ENCODE peak calls at places on chromosomes 1 and 21, in five cellular contexts. H is upper lobe of right lung, X is psoas muscle, P is endodermal cell, B is dorsolateral prefrontal cortex. V is an unnamed sample. For H3K27me3, the result is how much of the 10 kb centered on the place peaks cover.

GRCh38 chr1:244214009-244214967 is 163.2 kb downstream of the ZBTB18 start:
- DNase-seq in P (peak), X (peak), H (no peak), B (no peak), V (peak)

GRCh38 chr1:183272390-183272801 is 86.3 kb downstream of the LAMC2 start:
- DNase-seq in H (no peak), B (no peak), X (no peak), P (no peak), V (no peak)

GRCh38 chr1:9900142-9901043 is 9.7 kb downstream of the CTNNBIP1 start:
- DNase-seq in H (peak), B (peak), P (no peak), X (peak), V (peak)

GRCh38 chr21:36584980-36585940 is 105.3 kb upstream of the CLDN14 start:
- DNase-seq in P (no peak), X (no peak), H (no peak), B (no peak), V (no peak)

GRCh38 chr1:30336550-30337426 is 386.6 kb downstream of the MATN1 start:
- DNase-seq in H (no peak), B (no peak), X (peak), P (peak), V (no peak)

GRCh38 chr21:46351476-46352155 is 27.7 kb downstream of the PCNT start:
- DNase-seq in X (no peak), B (no peak), H (no peak), P (no peak), V (no peak)

GRCh38 chr1:205298191-205298994 is 23.2 kb downstream of the NUAK2 start:
- DNase-seq in X (no peak), P (peak), H (no peak), B (no peak), V (no peak)

GRCh38 chr1:18608534-18608933 is 22.1 kb upstream of the PAX7 start:
- DNase-seq in B (no peak), H (no peak), X (no peak), P (no peak), V (no peak)

GRCh38 chr1:40665335-40666171 is at the start of gene RIMS3:
- DNase-seq in B (peak), P (peak), H (peak), X (peak), V (peak)

GRCh38 chr1:63917571-63918394 is 144.0 kb downstream of the ROR1 start:
- DNase-seq in B (no peak), H (no peak), X (no peak), P (peak), V (no peak)

GRCh38 chr1:207495816-207496792 is at the start of gene CR1:
- DNase-seq in H (peak), B (no peak), X (peak), P (peak), V (peak)

GRCh38 chr1:165904948-165905347 is 77.5 kb downstream of the UCK2 start:
- DNase-seq in H (no peak), B (no peak), X (no peak), P (no peak), V (no peak)
- H3K4me3 ChIP-seq in H (no peak), B (no peak), X (no peak), P (no peak), V (no peak)

GRCh38 chr1:197557302-197557701 is 218.0 kb downstream of the DENND1B start:
- DNase-seq in H (no peak), P (no peak), B (no peak), X (no peak), V (no peak)

GRCh38 chr1:197561041-197561440 is 214.2 kb downstream of the DENND1B start:
- DNase-seq in X (no peak), B (no peak), P (no peak), H (no peak), V (no peak)

GRCh38 chr1:197559655-197560054 is 215.6 kb downstream of the DENND1B start:
- DNase-seq in P (no peak), X (no peak), B (no peak), H (no peak), V (no peak)

GRCh38 chr1:197553281-197553680 is 222.0 kb downstream of the DENND1B start:
- DNase-seq in X (no peak), H (no peak), P (no peak), B (no peak), V (no peak)

GRCh38 chr1:197559244-197559643 is 216.0 kb downstream of the DENND1B start:
- DNase-seq in B (no peak), H (no peak), X (no peak), P (no peak), V (no peak)
- H3K27me3 ChIP-seq in B (under half), H (under half), X (under half), P (under half), V (under half)

GRCh38 chr1:178581351-178581951 is 68.5 kb downstream of the TEX35 start:
- DNase-seq in X (no peak), P (peak), H (no peak), B (no peak), V (no peak)
- H3K4me3 ChIP-seq in X (no peak), P (no peak), H (no peak), B (no peak), V (no peak)

GRCh38 chr1:153447498-153448170 is 12.8 kb downstream of the S100A7 start:
- DNase-seq in B (no peak), P (no peak), X (no peak), H (no peak), V (no peak)

GRCh38 chr1:153439273-153439672 is 21.2 kb downstream of the S100A7 start:
- DNase-seq in X (no peak), B (no peak), P (no peak), H (no peak), V (no peak)

GRCh38 chr1:153441238-153441755 is 19.2 kb downstream of the S100A7 start:
- DNase-seq in X (no peak), B (no peak), H (no peak), P (no peak), V (no peak)

GRCh38 chr1:153443486-153443885 is 17.0 kb downstream of the S100A7 start:
- DNase-seq in B (no peak), X (no peak), H (no peak), P (no peak), V (no peak)

DNA sequence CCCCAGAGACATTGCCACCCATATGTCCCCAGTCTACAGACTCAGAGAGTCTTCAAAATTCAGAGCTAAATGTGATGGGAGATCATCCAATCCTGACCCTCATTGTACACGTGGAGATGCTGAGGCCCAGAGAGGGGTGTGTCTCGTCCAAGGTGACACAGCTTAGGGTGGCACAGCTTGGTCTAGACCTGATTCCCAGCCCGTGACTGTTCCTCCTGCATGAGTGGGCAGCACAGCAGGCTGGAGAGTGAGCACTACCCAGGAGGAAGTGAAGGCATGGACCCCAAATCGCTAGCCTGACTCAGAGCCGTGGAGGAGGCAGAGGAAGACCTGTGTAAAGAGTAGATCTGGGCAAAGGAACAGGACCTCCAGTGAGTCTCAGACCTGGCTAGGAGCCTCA is 16.4 kb downstream of the S100A7 start:
- DNase-seq in B (no peak), H (no peak), X (no peak), P (no peak), V (no peak)
- H3K27me3 ChIP-seq in B (under half), H (under half), X (under half), P (under half), V (under half)

GRCh38 chr1:228084797-228085196 is 2.3 kb downstream of the ARF1 start:
- DNase-seq in H (peak), P (no peak), X (peak), B (peak), V (peak)
- H3K4me3 ChIP-seq in H (peak), P (peak), X (peak), B (peak), V (peak)

GRCh38 chr1:160453443-160453842 is 53.1 kb downstream of the VANGL2 start:
- DNase-seq in P (no peak), B (no peak), X (no peak), H (no peak), V (no peak)

GRCh38 chr1:160451859-160452232 is 51.5 kb downstream of the VANGL2 start:
- DNase-seq in B (no peak), P (no peak), X (no peak), H (no peak), V (no peak)

GRCh38 chr1:160451119-160451858 is 50.9 kb downstream of the VANGL2 start:
- DNase-seq in H (no peak), B (no peak), P (no peak), X (no peak), V (no peak)

GRCh38 chr1:160455153-160455517 is 54.8 kb downstream of the VANGL2 start:
- DNase-seq in X (no peak), B (no peak), H (no peak), P (no peak), V (no peak)

DNA sequence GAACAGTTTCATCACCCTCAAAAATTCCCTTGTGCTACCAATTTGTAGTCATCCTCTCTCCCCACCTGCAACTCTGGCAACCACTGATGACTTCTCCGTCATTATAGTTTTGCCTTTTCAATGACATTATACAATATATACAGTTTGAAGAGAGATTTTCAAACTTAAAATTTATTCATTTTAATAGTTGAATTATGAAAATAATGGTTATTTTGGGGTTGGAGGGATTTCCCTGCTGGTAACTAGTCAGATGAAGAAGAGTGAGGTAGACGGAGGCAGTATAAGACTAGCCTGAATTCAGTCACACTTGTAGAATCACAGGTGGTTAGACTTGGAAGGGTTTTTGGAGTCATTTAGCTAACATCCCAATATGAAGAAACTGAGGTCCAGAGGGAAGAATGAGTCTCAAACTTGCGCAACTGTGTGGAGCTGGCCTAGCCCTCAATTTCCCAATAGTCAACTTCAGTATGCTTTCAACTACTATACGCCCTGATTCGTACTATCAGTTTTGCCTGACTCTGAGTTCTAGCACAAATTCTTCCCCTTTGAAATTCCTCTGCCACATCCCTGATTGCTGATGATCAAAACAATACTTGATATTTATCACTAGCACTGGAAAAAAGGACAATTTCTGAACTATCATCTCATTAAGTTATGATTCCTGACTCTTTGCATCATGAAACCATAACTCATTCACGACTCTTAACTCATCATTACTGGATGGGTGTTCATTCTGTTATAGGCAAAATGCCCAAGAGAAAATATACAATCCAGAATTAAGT is 54.2 kb downstream of the VANGL2 start:
- DNase-seq in H (no peak), B (no peak), P (no peak), X (no peak), V (no peak)
- H3K27me3 ChIP-seq in H (under half), B (under half), P (under half), X (under half), V (under half)

DNA sequence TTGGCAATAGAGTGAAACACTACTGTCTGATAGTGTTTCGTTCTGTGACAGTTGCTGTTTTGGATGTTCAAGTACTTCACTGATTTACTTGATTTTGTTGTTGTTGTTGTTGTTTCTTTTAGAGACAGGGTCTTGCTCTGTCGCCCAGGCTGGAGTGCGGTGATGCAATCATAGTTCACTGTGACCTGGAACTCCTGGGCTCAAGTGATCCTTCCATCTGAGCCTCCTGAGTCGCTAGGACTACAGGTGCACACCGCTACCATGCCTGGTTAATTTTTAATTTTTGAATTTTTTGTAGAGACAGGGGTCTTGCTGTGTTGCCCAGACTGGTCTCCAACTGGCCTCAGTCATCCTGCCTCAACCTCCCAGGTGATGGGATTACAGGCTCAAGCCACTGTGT is 2.3 kb downstream of the ATF6 start:
- DNase-seq in P (no peak), H (no peak), B (no peak), X (no peak), V (no peak)
- H3K4me3 ChIP-seq in P (no peak), H (no peak), B (no peak), X (no peak), V (no peak)

DNA sequence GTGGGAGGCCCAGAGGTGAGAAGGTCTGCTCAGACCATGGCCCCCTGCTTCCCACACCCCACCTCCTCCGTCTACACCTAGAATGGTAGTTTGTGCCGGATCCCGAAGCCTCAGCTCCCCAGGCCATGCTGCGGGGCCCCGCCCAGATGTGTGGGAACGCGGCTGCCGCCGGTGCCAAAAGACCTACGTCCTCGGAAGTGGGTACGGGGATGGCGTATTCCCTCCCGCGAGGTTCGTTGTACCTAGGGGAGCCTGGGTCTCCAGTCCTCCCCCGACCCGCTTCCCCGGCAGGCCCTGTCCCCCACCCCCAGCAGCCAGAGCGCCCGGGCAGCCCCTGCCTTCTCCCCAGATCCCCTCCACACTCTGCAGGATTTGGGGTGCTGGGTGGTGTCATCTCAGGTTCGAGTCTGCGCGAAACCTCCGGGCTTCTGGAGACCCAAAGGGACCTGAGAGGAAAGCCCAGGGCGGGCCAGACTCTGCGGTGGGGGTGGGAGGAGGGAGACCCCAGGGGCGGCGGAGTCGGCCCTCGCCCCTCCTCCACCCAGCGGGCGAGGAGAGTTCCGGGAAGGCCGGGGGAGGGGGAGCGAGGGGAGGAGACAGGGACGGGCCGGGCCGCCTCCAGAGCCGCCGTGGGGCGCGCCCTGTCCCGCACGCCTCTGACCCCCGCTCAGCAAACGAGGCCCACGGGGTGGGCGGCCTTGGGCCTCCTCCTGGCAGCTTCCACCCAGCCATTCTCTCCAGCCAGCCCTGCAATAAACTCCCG is 6.2 kb upstream of the PRDM16 start:
- DNase-seq in X (no peak), P (peak), H (peak), B (peak), V (peak)
- H3K27me3 ChIP-seq in X (under half), P (half or more), H (half or more), B (under half), V (under half)

DNA sequence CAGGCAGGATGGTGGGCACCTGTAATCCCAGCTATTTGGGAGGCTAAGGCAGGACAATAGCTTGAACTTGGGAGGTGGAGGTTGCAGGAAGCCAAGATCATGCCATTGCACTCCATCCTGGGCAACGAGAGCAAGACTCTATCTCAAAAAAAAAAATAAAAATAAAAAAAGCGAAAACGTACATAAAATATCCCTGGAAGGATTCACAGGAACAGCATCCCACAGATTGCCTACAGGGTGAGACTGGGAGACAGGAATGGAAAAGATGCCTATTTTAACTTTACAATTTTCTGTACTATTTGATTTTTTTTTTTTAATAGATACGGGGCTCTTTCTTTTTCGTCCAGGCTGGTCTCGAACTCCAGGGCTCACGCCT is 604 bp upstream of the NBPF3 start:
- DNase-seq in H (no peak), P (no peak), X (no peak), B (no peak), V (no peak)
- H3K4me3 ChIP-seq in H (peak), P (peak), X (peak), B (peak), V (peak)

GRCh38 chr1:118992868-118993711 is 4.9 kb upstream of the TBX15 start:
- DNase-seq in P (peak), X (no peak), H (no peak), B (no peak), V (no peak)
- H3K27me3 ChIP-seq in P (half or more), X (under half), H (half or more), B (under half), V (under half)

V was measured in right cardiac atrium.